ENCODE peak calls at places on chromosomes 13 and 19, in eight cellular contexts. J is dorsolateral prefrontal cortex; E is effector memory CD4-positive, alpha-beta T cell; K is ascending aorta; D is body of pancreas; I is GM23338; H is astrocyte; Q is heart left ventricle. C is an unnamed sample.

GRCh38 chr13:79776538-79776937 is 295.6 kb downstream of the NDFIP2 start:
- DNase-seq in J (no peak), E (no peak), K (no peak), D (no peak), I (no peak), H (peak; percentile 22), Q (no peak), C (no peak)

GRCh38 chr13:19581675-19582074 is 20.3 kb upstream of the TPTE2 start:
- DNase-seq in J (no peak), E (no peak), K (no peak), D (no peak), I (no peak), H (no peak), Q (no peak), C (no peak)

GRCh38 chr19:35484637-35485036 is 5.6 kb downstream of the KRTDAP start:
- DNase-seq in J (no peak), E (no peak), K (no peak), D (no peak), I (no peak), H (no peak), Q (no peak), C (no peak)

GRCh38 chr19:32457540-32457939 is 52.0 kb downstream of the DPY19L3 start:
- DNase-seq in J (no peak), E (no peak), K (no peak), D (no peak), I (no peak), H (no peak), Q (no peak), C (no peak)

GRCh38 chr13:40673061-40673397 is 6.6 kb upstream of the FOXO1 start:
- DNase-seq in J (no peak), E (no peak), K (no peak), D (no peak), I (no peak), H (no peak), Q (no peak), C (no peak)

GRCh38 chr13:71408416-71408815 is 458.6 kb downstream of the DACH1 start:
- DNase-seq in J (no peak), E (no peak), K (no peak), D (no peak), I (no peak), H (no peak), Q (no peak), C (no peak)

GRCh38 chr19:11881151-11881800 is 6.3 kb upstream of the ZNF69 start:
- DNase-seq in J (peak; percentile 39), E (peak; percentile 17), K (no peak), D (peak; percentile 79), I (peak; percentile 89), H (peak; percentile 20), Q (peak; percentile 47), C (peak; percentile 69)

GRCh38 chr19:38742296-38742695 is 2.0 kb downstream of the CAPN12 start:
- DNase-seq in J (no peak), E (no peak), K (no peak), D (no peak), I (no peak), H (no peak), Q (no peak), C (no peak)

GRCh38 chr13:63855457-63856118 is 2439.9 kb upstream of the PCDH20 start:
- DNase-seq in J (no peak), E (no peak), K (no peak), D (no peak), I (no peak), H (no peak), Q (no peak), C (no peak)

GRCh38 chr13:49749852-49750251 is 42.6 kb downstream of the KPNA3 start:
- DNase-seq in J (no peak), E (no peak), K (no peak), D (no peak), I (no peak), H (peak; percentile 31), Q (no peak), C (no peak)

GRCh38 chr13:92436927-92437326 is 789.7 kb upstream of the GPC6 start:
- DNase-seq in J (no peak), E (no peak), K (no peak), D (no peak), I (peak; percentile 11), H (no peak), Q (no peak), C (no peak)

GRCh38 chr13:31818236-31818635 is 78.9 kb downstream of the RXFP2 start:
- DNase-seq in J (no peak), E (no peak), K (no peak), D (no peak), I (no peak), H (peak; percentile 5), Q (no peak), C (no peak)

GRCh38 chr19:52398091-52398461 is 427 bp downstream of the ZNF528 start:
- DNase-seq in J (no peak), E (no peak), K (peak; percentile 65), D (peak; percentile 5), I (peak; percentile 44), H (no peak), Q (no peak), C (no peak)

GRCh38 chr19:7915250-7916136 is 863 bp downstream of the TGFBR3L start:
- DNase-seq in J (no peak), E (no peak), K (no peak), D (no peak), I (no peak), H (no peak), Q (no peak), C (no peak)

GRCh38 chr13:94309997-94310842 is 169.3 kb downstream of the DCT start:
- DNase-seq in J (no peak), E (no peak), K (no peak), D (no peak), I (no peak), H (peak; percentile 96), Q (no peak), C (no peak)

GRCh38 chr13:113398963-113399754 is 35.2 kb upstream of the GRTP1 start:
- DNase-seq in J (peak; percentile 41), E (no peak), K (peak; percentile 67), D (no peak), I (no peak), H (peak; percentile 59), Q (peak; percentile 27), C (no peak)

GRCh38 chr13:113401452-113402415 is 37.8 kb upstream of the GRTP1 start:
- DNase-seq in J (peak; percentile 3), E (no peak), K (peak; percentile 56), D (no peak), I (no peak), H (no peak), Q (peak; percentile 19), C (no peak)

GRCh38 chr13:113400621-113401451 is 36.9 kb upstream of the GRTP1 start:
- DNase-seq in J (peak; percentile 47), E (no peak), K (peak; percentile 52), D (no peak), I (no peak), H (no peak), Q (peak; percentile 72), C (no peak)

GRCh38 chr13:113399755-113400149 is 35.8 kb upstream of the GRTP1 start:
- DNase-seq in J (peak; percentile 5), E (no peak), K (peak; percentile 57), D (no peak), I (no peak), H (no peak), Q (peak; percentile 20), C (no peak)

GRCh38 chr13:113397606-113398425 is 33.9 kb upstream of the GRTP1 start:
- DNase-seq in J (peak; percentile 5), E (no peak), K (peak; percentile 57), D (no peak), I (no peak), H (no peak), Q (peak; percentile 20), C (no peak)
- H3K27ac ChIP-seq in J (no peak overlapping the region), E (no peak overlapping the region), K (no peak overlapping the region), D (no peak overlapping the region), I (no peak overlapping the region), H (no peak overlapping the region), Q (no peak overlapping the region), C (no peak overlapping the region)

DNA sequence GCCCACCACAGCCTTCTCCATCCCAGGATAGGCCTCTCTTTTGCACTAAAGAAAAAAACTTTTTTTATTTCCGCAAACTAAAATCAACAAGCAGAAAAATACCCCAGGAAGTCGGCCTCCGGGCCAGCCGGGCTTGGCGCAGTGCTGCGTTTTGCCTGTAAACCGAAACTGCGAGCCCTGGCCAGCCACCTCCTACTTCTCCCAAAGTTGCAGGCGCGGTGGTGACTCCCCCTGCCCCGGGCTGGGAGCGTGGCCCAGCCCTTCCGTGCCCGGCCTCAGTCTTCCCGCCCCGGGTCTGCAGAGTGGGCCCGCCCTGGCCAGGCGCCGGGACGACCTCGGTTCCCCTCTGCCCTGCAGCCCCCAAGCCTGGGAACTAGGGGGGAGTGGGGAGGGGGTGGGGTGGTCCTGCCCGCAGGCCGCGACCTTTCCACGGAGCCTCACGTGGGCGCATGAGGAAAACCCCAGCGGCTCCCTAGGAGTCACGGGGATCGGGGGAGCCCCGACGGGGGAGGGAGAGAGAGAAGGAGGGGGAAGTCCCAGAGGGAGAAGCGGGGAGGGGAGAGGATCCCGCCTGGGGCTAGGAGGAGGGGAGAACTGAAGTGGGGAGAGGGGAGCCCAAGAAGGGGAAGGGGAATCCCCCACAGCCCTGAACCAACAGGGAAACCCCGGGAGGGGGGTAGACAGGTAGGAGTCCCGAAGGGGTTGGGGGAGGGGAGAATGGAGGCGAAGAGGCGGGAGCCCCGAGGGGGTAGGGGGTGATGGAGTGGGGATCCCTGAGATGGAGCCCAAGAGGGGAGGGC is 3.0 kb downstream of the GADD45B start:
- DNase-seq in J (no peak), E (peak; percentile 73), K (peak; percentile 88), D (peak; percentile 83), I (peak; percentile 89), H (peak; percentile 57), Q (peak; percentile 84), C (peak; percentile 62)
- H3K4me3 ChIP-seq in J (peak overlapping the region; percentile 78), E (peak overlapping the region; percentile 94), K (peak overlapping the region; percentile 94), D (peak overlapping the region; percentile 27), I (peak overlapping the region; percentile 99), H (peak overlapping the region; percentile 98), Q (peak overlapping the region; percentile 98), C (peak overlapping the region; percentile 91)

GRCh38 chr19:1150333-1151036 is 23.6 kb downstream of the SBNO2 start:
- DNase-seq in J (no peak), E (no peak), K (no peak), D (no peak), I (no peak), H (no peak), Q (no peak), C (no peak)

GRCh38 chr19:1151037-1151716 is 22.9 kb downstream of the SBNO2 start:
- DNase-seq in J (no peak), E (no peak), K (no peak), D (no peak), I (no peak), H (no peak), Q (no peak), C (no peak)

GRCh38 chr19:1149259-1150045 is 24.6 kb downstream of the SBNO2 start:
- DNase-seq in J (no peak), E (no peak), K (no peak), D (no peak), I (no peak), H (no peak), Q (no peak), C (no peak)

GRCh38 chr19:1153891-1154730 is 20.0 kb downstream of the SBNO2 start:
- DNase-seq in J (no peak), E (no peak), K (no peak), D (no peak), I (no peak), H (no peak), Q (no peak), C (no peak)

GRCh38 chr19:1151917-1152601 is 22.0 kb downstream of the SBNO2 start:
- DNase-seq in J (no peak), E (no peak), K (peak; percentile 88), D (no peak), I (no peak), H (no peak), Q (peak; percentile 78), C (no peak)
- H3K27ac ChIP-seq in J (no peak overlapping the region), E (no peak overlapping the region), K (peak overlapping the region; percentile 78), D (no peak overlapping the region), I (no peak overlapping the region), H (no peak overlapping the region), Q (peak overlapping the region; percentile 83), C (no peak overlapping the region)

GRCh38 chr13:90717451-90717936 is 630.0 kb upstream of the MIR17HG start:
- DNase-seq in J (no peak), E (no peak), K (no peak), D (no peak), I (peak; percentile 49), H (peak; percentile 97), Q (no peak), C (no peak)
- H3K4me3 ChIP-seq in J (no peak overlapping the region), E (no peak overlapping the region), K (no peak overlapping the region), D (no peak overlapping the region), I (no peak overlapping the region), H (peak overlapping the region; percentile 7), Q (no peak overlapping the region), C (no peak overlapping the region)